ENCODE peak calls at places on chromosomes 11 and 22, in ten cellular contexts. D is epithelial cell of esophagus, C is SHP77, I is tibial nerve, A is Caki2, N is NCI-H2081 treated with DMSO at 0.1 percent for 48 hours, V is astrocyte of the spinal cord, J is smooth muscle cell of the brain vasculature, R is H54, W is hepatic stellate cell. Z is an unnamed sample.

GRCh38 chr22:47807506-47807905 is 1045.1 kb downstream of the TBC1D22A start:
- DNase-seq in W (no peak), D (no peak), N (no peak), J (no peak), C (no peak), V (no peak), A (no peak), I (no peak), R (no peak), Z (no peak)

GRCh38 chr11:18312663-18313420 is 9.1 kb downstream of the HPS5 start:
- DNase-seq in J (no peak), A (no peak), C (no peak), I (no peak), D (peak; percentile 89), V (peak; percentile 38), W (peak; percentile 50), R (no peak), N (no peak), Z (no peak)

GRCh38 chr11:100789500-100789899 is 102.4 kb downstream of the ARHGAP42 start:
- DNase-seq in I (no peak), N (no peak), R (no peak), D (peak; percentile 19), A (peak; percentile 78), J (no peak), V (no peak), C (peak; percentile 68), W (no peak), Z (no peak)

GRCh38 chr11:123020968-123021367 is 39.3 kb upstream of the BSX start:
- DNase-seq in J (no peak), C (peak; percentile 48), W (peak; percentile 74), D (peak; percentile 63), R (peak; percentile 40), V (peak; percentile 45), A (peak; percentile 19), I (no peak), N (peak; percentile 47), Z (no peak)

GRCh38 chr22:28029201-28029948 is 110.3 kb upstream of the PITPNB start:
- DNase-seq in N (peak; percentile 76), V (peak; percentile 71), D (no peak), W (peak; percentile 52), I (no peak), J (no peak), A (peak; percentile 65), C (peak; percentile 91), R (peak; percentile 80), Z (peak; percentile 85)

GRCh38 chr11:409600-410471 is 5.0 kb downstream of the SIGIRR start:
- DNase-seq in D (no peak), A (no peak), N (no peak), I (no peak), C (no peak), W (no peak), V (no peak), R (no peak), J (no peak), Z (no peak)

GRCh38 chr11:8095356-8095755 is 14.3 kb downstream of the TUB start:
- DNase-seq in R (no peak), V (no peak), D (no peak), C (no peak), I (no peak), W (no peak), J (no peak), A (no peak), N (no peak), Z (no peak)

GRCh38 chr11:130068986-130069683 is 559 bp upstream of the APLP2 start:
- DNase-seq in C (peak; percentile 92), D (peak; percentile 79), J (peak; percentile 63), N (peak; percentile 53), W (peak; percentile 88), A (peak; percentile 81), V (peak; percentile 90), I (peak; percentile 43), R (peak; percentile 44), Z (no peak)

GRCh38 chr11:12702999-12703453 is 28.8 kb downstream of the TEAD1 start:
- DNase-seq in I (no peak), C (no peak), N (no peak), V (no peak), R (no peak), A (no peak), J (no peak), D (peak; percentile 42), W (no peak), Z (no peak)

GRCh38 chr22:27724181-27724580 is 77.4 kb downstream of the MN1 start:
- DNase-seq in C (no peak), I (no peak), A (peak; percentile 31), N (no peak), R (no peak), V (no peak), J (no peak), W (no peak), D (no peak), Z (no peak)

GRCh38 chr22:38843716-38844660 is at the start of gene NPTXR:
- DNase-seq in I (no peak), A (peak; percentile 50), J (no peak), W (peak; percentile 66), R (peak; percentile 62), C (peak; percentile 44), V (no peak), D (peak; percentile 52), N (no peak), Z (no peak)

GRCh38 chr11:71153005-71153395 is 99.4 kb downstream of the SHANK2 start:
- DNase-seq in W (peak; percentile 72), D (peak; percentile 81), C (no peak), I (no peak), N (no peak), R (no peak), V (peak; percentile 43), J (no peak), A (no peak), Z (no peak)

GRCh38 chr11:75576445-75577049 is 14.5 kb downstream of the SERPINH1 start:
- DNase-seq in W (peak; percentile 77), D (no peak), R (no peak), J (no peak), C (no peak), I (peak; percentile 35), A (peak; percentile 70), N (no peak), V (peak; percentile 46), Z (no peak)

GRCh38 chr11:38718049-38718448 is 2120.0 kb upstream of the RAG2 start:
- DNase-seq in J (no peak), D (peak; percentile 34), I (no peak), V (no peak), C (no peak), R (no peak), W (no peak), A (peak; percentile 33), N (no peak), Z (no peak)

GRCh38 chr11:96318399-96318798 is 24.6 kb downstream of the MAML2 start:
- DNase-seq in W (no peak), N (no peak), R (no peak), J (no peak), V (no peak), C (no peak), I (no peak), A (no peak), D (no peak), Z (no peak)

GRCh38 chr11:68349461-68350249 is 37.3 kb downstream of the LRP5 start:
- DNase-seq in J (no peak), W (no peak), C (no peak), R (no peak), I (no peak), A (no peak), V (no peak), D (no peak), N (no peak), Z (no peak)

GRCh38 chr11:30535818-30536217 is 50.3 kb downstream of the MPPED2 start:
- DNase-seq in W (no peak), C (no peak), N (no peak), I (no peak), R (no peak), D (no peak), J (no peak), A (no peak), V (no peak), Z (no peak)

GRCh38 chr11:121451982-121452608 is at the start of gene SORL1:
- DNase-seq in D (peak; percentile 74), N (no peak), C (no peak), J (no peak), R (peak; percentile 23), V (peak; percentile 28), A (peak; percentile 58), I (peak; percentile 25), W (peak; percentile 57), Z (peak; percentile 30)

GRCh38 chr11:33709471-33709870 is 8.8 kb upstream of the C11orf91 start:
- DNase-seq in C (no peak), I (no peak), N (no peak), D (no peak), A (no peak), R (no peak), W (no peak), V (no peak), J (no peak), Z (no peak)

GRCh38 chr11:10743354-10744035 is 7.6 kb upstream of the CTR9 start:
- DNase-seq in V (no peak), J (no peak), I (no peak), D (no peak), C (no peak), R (no peak), A (no peak), N (no peak), W (no peak), Z (no peak)

GRCh38 chr22:28594076-28594783 is 85.4 kb downstream of the TTC28 start:
- DNase-seq in D (no peak), N (no peak), J (no peak), I (no peak), W (no peak), C (no peak), V (no peak), R (no peak), A (no peak), Z (no peak)

GRCh38 chr22:48973694-48974041 is 854.0 kb downstream of the BRD1 start:
- DNase-seq in I (no peak), N (no peak), V (no peak), A (no peak), D (no peak), R (no peak), C (no peak), J (no peak), W (no peak), Z (no peak)

GRCh38 chr11:14179126-14179820 is 179.7 kb downstream of the RRAS2 start:
- DNase-seq in W (no peak), C (no peak), J (no peak), R (no peak), A (peak; percentile 74), V (peak; percentile 8), I (no peak), N (no peak), D (no peak), Z (no peak)

GRCh38 chr11:92627615-92628201 is 341.7 kb upstream of the MTNR1B start:
- DNase-seq in W (peak; percentile 5), A (peak; percentile 77), J (no peak), N (no peak), I (no peak), R (no peak), C (no peak), D (peak; percentile 5), V (peak; percentile 62), Z (no peak)

GRCh38 chr11:35009941-35010337 is 93.5 kb downstream of the PDHX start:
- DNase-seq in C (no peak), A (no peak), V (peak; percentile 41), R (no peak), W (no peak), D (no peak), J (no peak), N (no peak), I (no peak), Z (no peak)

GRCh38 chr22:40714514-40714966 is 35.3 kb downstream of the MCHR1 start:
- DNase-seq in V (peak; percentile 89), N (no peak), C (no peak), A (peak; percentile 54), J (peak; percentile 21), D (peak; percentile 23), R (no peak), W (no peak), I (no peak), Z (no peak)

GRCh38 chr11:116576523-116576922 is 196.3 kb downstream of the BUD13 start:
- DNase-seq in R (peak; percentile 7), A (peak; percentile 6), V (no peak), W (no peak), C (no peak), D (peak; percentile 36), I (no peak), J (no peak), N (no peak), Z (no peak)

GRCh38 chr11:13970986-13971385 is 8.5 kb downstream of the SPON1 start:
- DNase-seq in C (no peak), A (peak; percentile 61), W (no peak), J (no peak), V (no peak), D (peak; percentile 32), R (peak; percentile 38), N (no peak), I (no peak), Z (peak; percentile 25)

Z was measured in NCI-H1417 treated with DMSO at 0.1 percent for 48 hours.